ENCODE peak calls at places on chromosomes 4 and X, in six cellular contexts. Q is activated CD4-positive, alpha-beta T cell treated with anti-CD3 and anti-CD28 coated beads, Interleukin-2, amount 50 U/mL, for 1 hour; O is right cardiac atrium; T is cardiac muscle cell; G is OCI-LY7; P is mucosa of descending colon. H is an unnamed sample.

GRCh38 chr4:53908661-53909078 is 155.7 kb downstream of the CHIC2 start:
- DNase-seq in P (peak; percentile 38), O (no peak), T (peak; percentile 85), G (peak; percentile 72), Q (no peak), H (no peak)

GRCh38 chr4:26020083-26020668 is 106.2 kb downstream of the SMIM20 start:
- DNase-seq in P (no peak), Q (no peak), G (no peak), T (no peak), O (no peak), H (no peak)

GRCh38 chr4:144862221-144862620 is 216.3 kb downstream of the HHIP start:
- DNase-seq in O (no peak), T (no peak), P (no peak), G (no peak), Q (no peak), H (no peak)

GRCh38 chr4:10576236-10576635 is 108.3 kb downstream of the CLNK start:
- DNase-seq in P (no peak), T (no peak), O (no peak), Q (no peak), G (no peak), H (no peak)

GRCh38 chr4:123478859-123479345 is 82.3 kb downstream of the SPRY1 start:
- DNase-seq in P (peak; percentile 23), O (no peak), G (peak; percentile 78), T (peak; percentile 15), Q (no peak), H (no peak)

GRCh38 chr4:112865443-112865842 is 184.0 kb upstream of the ANK2 start:
- DNase-seq in G (no peak), Q (no peak), T (no peak), O (no peak), P (no peak), H (no peak)

GRCh38 chr4:115260195-115260594 is 146.8 kb upstream of the NDST4 start:
- DNase-seq in P (no peak), O (no peak), T (no peak), G (no peak), Q (no peak), H (no peak)

GRCh38 chr4:13611283-13611842 is 16.2 kb downstream of the BOD1L1 start:
- DNase-seq in P (no peak), T (no peak), Q (no peak), G (peak; percentile 72), O (no peak), H (no peak)

GRCh38 chr4:2948895-2949781 is 14.1 kb downstream of the NOP14 start:
- DNase-seq in O (peak; percentile 49), P (peak; percentile 61), T (peak; percentile 51), Q (no peak), G (peak; percentile 31), H (no peak)

GRCh38 chr4:23915459-23916132 is 25.7 kb upstream of the PPARGC1A start:
- DNase-seq in G (no peak), P (no peak), Q (no peak), T (no peak), O (no peak), H (peak; percentile 46)

GRCh38 chr4:4608214-4608537 is 66.3 kb upstream of the STX18 start:
- DNase-seq in P (no peak), T (no peak), G (no peak), O (no peak), Q (no peak), H (no peak)

GRCh38 chr4:41933997-41934812 is 1.0 kb upstream of the TMEM33 start:
- DNase-seq in P (peak; percentile 12), G (no peak), T (no peak), Q (no peak), O (no peak), H (peak; percentile 43)

GRCh38 chr4:3369781-3370660 is 71.7 kb upstream of the HGFAC start:
- DNase-seq in P (no peak), T (peak; percentile 35), Q (no peak), O (peak; percentile 76), G (no peak), H (peak; percentile 73)

GRCh38 chr4:26360273-26360672 is 39.5 kb downstream of the RBPJ start:
- DNase-seq in Q (no peak), T (no peak), G (no peak), P (no peak), O (no peak), H (no peak)

GRCh38 chrX:14528629-14529287 is 578 bp upstream of the GLRA2 start:
- DNase-seq in G (peak; percentile 17), Q (peak; percentile 28), T (peak; percentile 62), O (peak; percentile 74), P (peak; percentile 89), H (peak; percentile 48)

GRCh38 chr4:165199286-165199685 is 8.1 kb upstream of the KLHL2 start:
- DNase-seq in Q (no peak), T (no peak), G (no peak), P (no peak), O (no peak), H (no peak)

GRCh38 chr4:13893987-13894386 is 266.5 kb upstream of the BOD1L1 start:
- DNase-seq in O (no peak), G (no peak), P (no peak), T (no peak), Q (no peak), H (no peak)

GRCh38 chr4:4256799-4257198 is 8.8 kb upstream of the TMEM128 start:
- DNase-seq in G (peak; percentile 24), Q (no peak), O (no peak), T (no peak), P (no peak), H (no peak)

GRCh38 chrX:10011991-10012390 is 44.8 kb downstream of the CLDN34 start:
- DNase-seq in G (no peak), P (no peak), O (no peak), Q (peak; percentile 4), T (no peak), H (no peak)

GRCh38 chrX:104347860-104348259 is 93.1 kb upstream of the ESX1 start:
- DNase-seq in Q (no peak), G (no peak), T (no peak), P (peak; percentile 3), O (no peak), H (no peak)

GRCh38 chrX:21989415-21989814 is 42.7 kb upstream of the PHEX start:
- DNase-seq in O (no peak), P (no peak), Q (no peak), G (no peak), T (no peak), H (no peak)

GRCh38 chr4:151434183-151434860 is 25.3 kb downstream of the FHIP1A start:
- DNase-seq in G (no peak), T (no peak), Q (no peak), O (no peak), P (no peak), H (no peak)

GRCh38 chr4:125703443-125703842 is 388.7 kb downstream of the FAT4 start:
- DNase-seq in G (no peak), T (no peak), Q (no peak), O (no peak), P (no peak), H (no peak)